ENCODE peak calls at places on chromosome 22, in five cellular contexts. Y is SK-N-SH, N is neural progenitor cell, T is HCT116, S is MM.1S. O is an unnamed sample.

GRCh38 chr22:20940178-20940790 is 23.1 kb downstream of the CRKL start:
- DNase-seq in S (no peak), N (no peak), Y (no peak), T (no peak), O (no peak)

GRCh38 chr22:46241397-46242007 is 8.6 kb downstream of the CDPF1 start:
- DNase-seq in Y (peak), S (no peak), N (no peak), T (no peak), O (no peak)

GRCh38 chr22:46315976-46316375 is 19.3 kb downstream of the GTSE1 start:
- DNase-seq in N (no peak), S (no peak), T (no peak), Y (no peak), O (no peak)

GRCh38 chr22:47090591-47091240 is 328.3 kb downstream of the TBC1D22A start:
- DNase-seq in Y (no peak), S (no peak), T (no peak), N (peak), O (no peak)

GRCh38 chr22:39942433-39943213 is 17.6 kb upstream of the TMA7B start:
- DNase-seq in N (no peak), T (no peak), S (no peak), Y (no peak), O (no peak)

GRCh38 chr22:44580756-44581435 is 82.9 kb upstream of the RTL6 start:
- DNase-seq in S (no peak), T (no peak), N (no peak), Y (no peak), O (no peak)

GRCh38 chr22:31829505-31829904 is 75.7 kb downstream of the DEPDC5 start:
- DNase-seq in T (peak), Y (peak), N (no peak), S (no peak), O (peak)

GRCh38 chr22:19687561-19688300 is 26.6 kb upstream of the SEPTIN5 start:
- DNase-seq in T (no peak), N (no peak), Y (no peak), S (no peak), O (no peak)

GRCh38 chr22:40383905-40384304 is 13.5 kb downstream of the SGSM3 start:
- DNase-seq in Y (no peak), N (no peak), S (no peak), T (no peak), O (no peak)

GRCh38 chr22:45221201-45221600 is 19.5 kb downstream of the KIAA0930 start:
- DNase-seq in Y (no peak), T (no peak), N (no peak), S (no peak), O (no peak)

GRCh38 chr22:19644314-19645223 is 69.7 kb upstream of the SEPTIN5 start:
- DNase-seq in T (no peak), Y (peak), N (no peak), S (no peak), O (no peak)

GRCh38 chr22:29831958-29832357 is 6.1 kb downstream of the ASCC2 start:
- DNase-seq in N (no peak), Y (no peak), S (no peak), T (no peak), O (no peak)

GRCh38 chr22:26432619-26433311 is 3.7 kb downstream of the ASPHD2 start:
- DNase-seq in N (no peak), S (peak), Y (no peak), T (no peak), O (no peak)
- TF ChIP-seq CTCF in N (no peak), S (no peak), Y (no peak), T (no peak), O (no peak)

GRCh38 chr22:48241658-48242057 is 1479.2 kb downstream of the TBC1D22A start:
- DNase-seq in Y (no peak), S (no peak), N (no peak), T (no peak), O (no peak)

GRCh38 chr22:48239461-48240164 is 1477.2 kb downstream of the TBC1D22A start:
- DNase-seq in Y (no peak), N (peak), T (no peak), S (no peak), O (no peak)

GRCh38 chr22:48240935-48241230 is 1478.4 kb downstream of the TBC1D22A start:
- DNase-seq in S (no peak), Y (no peak), T (no peak), N (no peak), O (no peak)

GRCh38 chr22:48238966-48239365 is 1476.5 kb downstream of the TBC1D22A start:
- DNase-seq in N (peak), Y (no peak), S (no peak), T (no peak), O (no peak)

GRCh38 chr22:48240165-48240934 is 1477.9 kb downstream of the TBC1D22A start:
- DNase-seq in N (peak), T (no peak), S (no peak), Y (no peak), O (no peak)
- H3K27ac ChIP-seq in N (peak), T (no peak), S (no peak), Y (no peak), O (no peak)

DNA sequence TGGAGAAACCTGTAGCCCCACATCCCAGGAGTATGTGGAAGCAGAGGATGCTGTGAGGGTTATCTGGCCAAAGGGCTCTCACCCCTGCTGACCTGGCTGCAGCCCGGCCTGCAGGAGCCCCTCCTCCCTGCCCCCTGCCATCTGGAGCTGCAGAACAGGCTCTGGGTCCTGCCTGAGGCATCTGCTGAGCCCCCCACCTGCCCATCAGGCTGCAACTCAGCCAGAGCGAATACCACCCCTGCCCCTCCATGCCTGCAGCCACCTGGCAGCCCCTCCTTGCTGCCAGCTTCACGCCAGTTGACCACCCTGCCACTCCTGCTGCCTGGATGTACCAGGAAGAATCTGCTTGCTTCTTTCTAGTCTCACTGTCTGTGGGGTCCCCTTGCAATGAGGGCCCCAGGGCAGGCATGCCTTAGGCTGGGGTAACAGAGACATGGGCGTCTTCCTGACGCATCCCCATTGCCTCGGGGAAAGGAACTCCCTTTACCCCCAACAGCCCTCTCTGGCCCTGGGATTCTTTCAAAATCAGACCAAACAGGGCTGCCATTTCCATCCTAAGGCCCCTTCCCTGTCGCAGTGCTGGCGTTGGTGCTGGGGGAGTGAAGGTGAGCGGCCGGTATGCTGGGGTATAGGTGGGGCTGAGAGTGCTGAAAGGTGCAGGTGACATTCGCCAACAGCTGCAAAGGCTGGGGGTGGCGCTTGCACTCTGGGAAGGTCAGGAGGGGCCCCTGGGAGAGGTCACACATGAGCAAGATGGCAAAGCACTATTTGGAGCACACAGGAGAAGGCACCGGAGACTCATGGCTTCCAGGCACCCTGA is 1334.6 kb downstream of the TBC1D22A start:
- DNase-seq in T (no peak), Y (no peak), N (peak), S (peak), O (no peak)
- TF ChIP-seq EZH2phosphoT487 in T (no peak), Y (no peak), N (no peak), S (no peak), O (no peak)

DNA sequence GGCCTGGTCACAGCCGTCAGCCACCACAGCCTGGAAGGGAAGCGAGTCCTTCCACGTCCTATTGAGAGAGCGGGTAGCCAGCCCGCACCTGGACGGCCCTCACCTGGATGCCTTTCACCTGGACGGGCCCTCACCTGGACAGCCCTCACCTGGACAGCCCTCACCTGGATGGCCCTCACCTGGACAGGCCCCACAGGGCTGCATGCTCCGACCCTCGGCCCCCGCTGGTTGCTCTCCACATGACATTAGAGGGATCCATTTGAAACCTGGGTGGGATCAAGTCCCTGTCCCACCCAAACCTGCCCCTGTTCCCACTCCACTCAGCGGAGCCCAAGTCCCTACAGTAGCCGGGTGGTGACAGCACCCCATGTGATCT is 3.7 kb downstream of the C1QTNF6 start:
- DNase-seq in N (no peak), S (no peak), T (no peak), Y (no peak), O (no peak)
- TF ChIP-seq CTCF in N (no peak), S (no peak), T (no peak), Y (no peak), O (no peak)

GRCh38 chr22:27317156-27317555 is 484.4 kb downstream of the MN1 start:
- DNase-seq in N (peak), S (no peak), Y (no peak), T (no peak), O (no peak)

GRCh38 chr22:27314276-27314807 is 487.2 kb downstream of the MN1 start:
- DNase-seq in Y (no peak), T (no peak), S (no peak), N (no peak), O (no peak)

GRCh38 chr22:27318516-27318915 is 483.0 kb downstream of the MN1 start:
- DNase-seq in S (no peak), T (no peak), N (peak), Y (no peak), O (no peak)

GRCh38 chr22:27315833-27316232 is 485.7 kb downstream of the MN1 start:
- DNase-seq in Y (no peak), S (no peak), T (no peak), N (no peak), O (no peak)

GRCh38 chr22:27317961-27318360 is 483.6 kb downstream of the MN1 start:
- DNase-seq in N (no peak), Y (no peak), S (no peak), T (no peak), O (no peak)
- H3K27ac ChIP-seq in N (no peak), Y (no peak), S (no peak), T (no peak), O (no peak)

O was measured in PC-3.